ENCODE peak calls at places on chromosomes 2 and 18, in five cellular contexts. O is astrocyte, W is iris pigment epithelial cell, V is neural progenitor cell, G is A172. R is an unnamed sample.

GRCh38 chr18:24616638-24617037 is 156.2 kb downstream of the HRH4 start:
- DNase-seq in V (no peak), W (no peak), G (no peak), O (no peak), R (no peak)

GRCh38 chr2:127024769-127025356 is 82.1 kb downstream of the BIN1 start:
- DNase-seq in O (peak; percentile 36), G (no peak), V (peak; percentile 78), W (peak; percentile 59), R (peak; percentile 50)

GRCh38 chr2:182182436-182182835 is 196.8 kb downstream of the PPP1R1C start:
- DNase-seq in W (peak; percentile 30), V (no peak), O (peak; percentile 94), G (no peak), R (no peak)

GRCh38 chr18:13456736-13457271 is 238.2 kb downstream of the LDLRAD4 start:
- DNase-seq in V (no peak), W (no peak), O (peak; percentile 52), G (no peak), R (no peak)

GRCh38 chr2:8597526-8598225 is 84.2 kb upstream of the ID2 start:
- DNase-seq in O (no peak), G (no peak), V (no peak), W (no peak), R (no peak)

GRCh38 chr2:137945229-137945628 is 19.0 kb upstream of the HNMT start:
- DNase-seq in O (no peak), G (no peak), V (no peak), W (no peak), R (no peak)

GRCh38 chr2:44016282-44016681 is 20.5 kb upstream of the LRPPRC start:
- DNase-seq in G (peak; percentile 51), O (peak; percentile 36), W (peak; percentile 38), V (peak; percentile 84), R (peak; percentile 30)

GRCh38 chr2:241871538-241872312 is 2.2 kb downstream of the RTP5 start:
- DNase-seq in O (no peak), V (no peak), G (no peak), W (no peak), R (no peak)

GRCh38 chr2:142901778-142902177 is 24.3 kb downstream of the KYNU start:
- DNase-seq in O (no peak), G (no peak), W (no peak), V (no peak), R (no peak)

GRCh38 chr2:209425082-209426071 is 1.5 kb downstream of the MAP2 start:
- DNase-seq in V (peak; percentile 38), W (peak; percentile 64), G (peak; percentile 45), O (peak; percentile 36), R (peak; percentile 67)

GRCh38 chr2:189297446-189297845 is 117.9 kb upstream of the COL5A2 start:
- DNase-seq in O (peak; percentile 98), V (no peak), G (peak; percentile 54), W (peak; percentile 95), R (no peak)

GRCh38 chr2:192016265-192016664 is 169.4 kb upstream of the CAVIN2 start:
- DNase-seq in W (peak; percentile 72), G (peak; percentile 16), V (no peak), O (peak; percentile 76), R (no peak)

GRCh38 chr2:5183031-5183430 is 509.2 kb upstream of the SOX11 start:
- DNase-seq in V (no peak), W (no peak), G (no peak), O (no peak), R (no peak)

GRCh38 chr2:75108937-75109482 is 90.3 kb downstream of the TACR1 start:
- DNase-seq in O (no peak), G (peak; percentile 15), W (no peak), V (peak; percentile 6), R (no peak)

GRCh38 chr18:46431522-46432171 is 225.4 kb downstream of the LOXHD1 start:
- DNase-seq in W (no peak), G (no peak), V (peak; percentile 49), O (no peak), R (no peak)

GRCh38 chr2:85806358-85807118 is 52.7 kb downstream of the ATOH8 start:
- DNase-seq in G (no peak), V (no peak), O (no peak), W (peak; percentile 50), R (peak; percentile 46)

GRCh38 chr18:22560797-22561196 is 143.1 kb upstream of the CTAGE1 start:
- DNase-seq in O (no peak), G (no peak), V (no peak), W (no peak), R (no peak)

GRCh38 chr2:12032421-12032820 is 286.0 kb downstream of the LPIN1 start:
- DNase-seq in W (no peak), G (no peak), O (no peak), V (no peak), R (no peak)

GRCh38 chr2:177429688-177430325 is 37.2 kb downstream of the AGPS start:
- DNase-seq in V (no peak), G (peak; percentile 94), W (peak; percentile 97), O (peak; percentile 99), R (peak; percentile 24)

GRCh38 chr2:64699712-64700111 is 46.0 kb upstream of the SERTAD2 start:
- DNase-seq in W (no peak), V (no peak), G (peak; percentile 70), O (no peak), R (peak; percentile 30)

GRCh38 chr2:27915874-27916273 is 25.3 kb downstream of the BABAM2 start:
- DNase-seq in V (no peak), G (no peak), W (no peak), O (no peak), R (no peak)

GRCh38 chr2:221671515-221671914 is 99.4 kb upstream of the EPHA4 start:
- DNase-seq in V (no peak), W (peak; percentile 1), O (peak; percentile 49), G (peak; percentile 32), R (no peak)

GRCh38 chr2:160324917-160325316 is 124.8 kb upstream of the ITGB6 start:
- DNase-seq in V (no peak), W (no peak), G (no peak), O (no peak), R (no peak)

GRCh38 chr2:7604456-7604855 is 687.2 kb downstream of the RNF144A start:
- DNase-seq in G (no peak), V (no peak), O (no peak), W (no peak), R (no peak)

GRCh38 chr18:62413189-62413588 is 88.1 kb downstream of the TNFRSF11A start:
- DNase-seq in O (no peak), V (no peak), W (no peak), G (no peak), R (no peak)

GRCh38 chr2:63078852-63079606 is 28.4 kb downstream of the OTX1 start:
- DNase-seq in W (peak; percentile 23), O (no peak), V (peak; percentile 20), G (peak; percentile 4), R (peak; percentile 69)

GRCh38 chr2:218732761-218733158 is 22.1 kb downstream of the TTLL4 start:
- DNase-seq in V (no peak), G (no peak), W (peak; percentile 56), O (no peak), R (no peak)

GRCh38 chr2:167353605-167354280 is 465.5 kb downstream of the XIRP2 start:
- DNase-seq in G (no peak), O (no peak), W (no peak), V (no peak), R (no peak)

GRCh38 chr18:8828300-8828699 is 122.9 kb downstream of the MTCL1 start:
- DNase-seq in O (no peak), G (no peak), V (no peak), W (no peak), R (no peak)

GRCh38 chr2:26230806-26231205 is 13.6 kb downstream of the HADHA start:
- DNase-seq in W (no peak), V (no peak), O (no peak), G (no peak), R (no peak)

GRCh38 chr2:240507060-240507777 is 50.6 kb downstream of the ANKMY1 start:
- DNase-seq in O (no peak), V (no peak), W (no peak), G (no peak), R (no peak)

GRCh38 chr2:168849610-168850009 is 40.6 kb downstream of the SPC25 start:
- DNase-seq in O (peak; percentile 7), G (peak; percentile 16), V (peak; percentile 43), W (peak; percentile 58), R (no peak)

GRCh38 chr18:80154293-80154692 is 45.2 kb downstream of the ADNP2 start:
- DNase-seq in O (no peak), G (no peak), V (peak; percentile 47), W (peak; percentile 32), R (no peak)

GRCh38 chr2:197108758-197109157 is 182.3 kb upstream of the PGAP1 start:
- DNase-seq in O (peak; percentile 82), G (peak; percentile 89), W (peak; percentile 78), V (no peak), R (no peak)

R was measured in Caki2.